ENCODE peak calls at places on chromosomes 13 and 19, in six cellular contexts. Y is cardiac fibroblast; Z is effector memory CD8-positive, alpha-beta T cell; F is kidney epithelial cell; X is HTR-8/SVneo; K is SW480. H is an unnamed sample.

GRCh38 chr13:45333973-45334922 is 6.7 kb downstream of the TPT1 start:
- DNase-seq in Y (peak), Z (peak), F (no peak), X (no peak), K (no peak), H (no peak)

GRCh38 chr19:37128821-37129177 is 43.7 kb downstream of the ZNF585A start:
- DNase-seq in Y (no peak), Z (no peak), F (no peak), X (no peak), K (no peak), H (no peak)

GRCh38 chr13:52597676-52598075 is 44.6 kb upstream of the HNRNPA1L2 start:
- DNase-seq in Y (no peak), Z (no peak), F (no peak), X (no peak), K (no peak), H (no peak)

GRCh38 chr13:110363009-110363408 is 55.9 kb downstream of the COL4A2 start:
- DNase-seq in Y (no peak), Z (no peak), F (no peak), X (no peak), K (no peak), H (no peak)

GRCh38 chr19:32324631-32325215 is 20.7 kb upstream of the ZNF507 start:
- DNase-seq in Y (no peak), Z (no peak), F (no peak), X (no peak), K (no peak), H (no peak)

GRCh38 chr19:13765395-13766094 is 1.2 kb downstream of the MRI1 start:
- DNase-seq in Y (no peak), Z (no peak), F (no peak), X (no peak), K (no peak), H (no peak)

GRCh38 chr19:9791552-9792181 is 23.1 kb upstream of the ZNF846 start:
- DNase-seq in Y (peak), Z (peak), F (peak), X (peak), K (peak), H (peak)

GRCh38 chr19:38658462-38659306 is 11.2 kb downstream of the ACTN4 start:
- DNase-seq in Y (peak), Z (no peak), F (peak), X (peak), K (peak), H (no peak)

GRCh38 chr19:17323973-17324327 is 10.7 kb downstream of the ANO8 start:
- DNase-seq in Y (no peak), Z (no peak), F (no peak), X (no peak), K (no peak), H (no peak)

GRCh38 chr19:33862991-33863390 is 66.3 kb downstream of the KCTD15 start:
- DNase-seq in Y (no peak), Z (no peak), F (no peak), X (no peak), K (no peak), H (no peak)

GRCh38 chr13:79988573-79988972 is 352.4 kb downstream of the SPRY2 start:
- DNase-seq in Y (peak), Z (no peak), F (no peak), X (no peak), K (no peak), H (no peak)

GRCh38 chr19:40410030-40410389 is 3.2 kb downstream of the PRX start:
- DNase-seq in Y (no peak), Z (no peak), F (no peak), X (no peak), K (no peak), H (no peak)

GRCh38 chr13:51804295-51805172 is 571 bp upstream of the DHRS12 start:
- DNase-seq in Y (no peak), Z (peak), F (no peak), X (no peak), K (no peak), H (peak)

GRCh38 chr13:48977973-48978372 is 2.3 kb downstream of the FNDC3A start:
- DNase-seq in Y (peak), Z (no peak), F (no peak), X (no peak), K (no peak), H (no peak)

GRCh38 chr13:102724923-102725322 is 30.1 kb upstream of the METTL21C start:
- DNase-seq in Y (peak), Z (no peak), F (no peak), X (peak), K (peak), H (no peak)

GRCh38 chr13:72530471-72530870 is 197.0 kb downstream of the MZT1 start:
- DNase-seq in Y (peak), Z (no peak), F (no peak), X (peak), K (no peak), H (no peak)

GRCh38 chr13:42985312-42986175 is 6.5 kb downstream of the EPSTI1 start:
- DNase-seq in Y (no peak), Z (no peak), F (no peak), X (no peak), K (no peak), H (no peak)

GRCh38 chr13:30798776-30799625 is 63.7 kb downstream of the ALOX5AP start:
- DNase-seq in Y (peak), Z (no peak), F (no peak), X (no peak), K (no peak), H (no peak)

GRCh38 chr19:47075179-47075811 is 26.9 kb upstream of the TMEM160 start:
- DNase-seq in Y (no peak), Z (no peak), F (no peak), X (no peak), K (no peak), H (peak)